ENCODE peak calls at places on chromosomes 1 and 21, in six cellular contexts. J is pancreas, L is AG04450, Z is GM23338, H is HL-60, V is cardiac fibroblast. X is an unnamed sample.

GRCh38 chr1:150813028-150813707 is 5.1 kb upstream of the CTSK start:
- DNase-seq in Z (peak; percentile 64), L (peak; percentile 57), J (peak; percentile 57), V (peak; percentile 79), H (peak; percentile 52), X (peak; percentile 73)

GRCh38 chr1:46611691-46612221 is 4.9 kb downstream of the MOB3C start:
- DNase-seq in V (peak; percentile 13), H (no peak), Z (no peak), J (peak; percentile 55), L (no peak), X (no peak)

GRCh38 chr21:35226960-35227741 is 178.0 kb upstream of the RUNX1 start:
- DNase-seq in L (no peak), J (no peak), H (peak; percentile 55), V (no peak), Z (no peak), X (no peak)

GRCh38 chr1:36203554-36204346 is 20.5 kb upstream of the THRAP3 start:
- DNase-seq in Z (no peak), V (peak; percentile 63), H (peak; percentile 66), J (peak; percentile 54), L (no peak), X (peak; percentile 81)

GRCh38 chr1:110387048-110387748 is 3.6 kb downstream of the SLC16A4 start:
- DNase-seq in V (no peak), Z (no peak), H (no peak), J (no peak), L (no peak), X (no peak)

GRCh38 chr1:78061825-78062523 is 16.2 kb downstream of the GIPC2 start:
- DNase-seq in H (no peak), J (no peak), V (peak; percentile 79), L (peak; percentile 73), Z (no peak), X (no peak)

GRCh38 chr1:38740543-38740942 is 119.0 kb downstream of the RRAGC start:
- DNase-seq in J (no peak), V (no peak), H (no peak), Z (no peak), L (no peak), X (no peak)

GRCh38 chr1:36384542-36385409 is 948 bp downstream of the STK40 start:
- DNase-seq in V (peak; percentile 27), H (peak; percentile 57), L (no peak), J (peak; percentile 90), Z (peak; percentile 67), X (peak; percentile 67)

GRCh38 chr1:115505157-115505571 is 136.6 kb upstream of the VANGL1 start:
- DNase-seq in J (no peak), V (no peak), L (peak; percentile 8), Z (no peak), H (no peak), X (no peak)

GRCh38 chr1:7752512-7753417 is 18.3 kb upstream of the VAMP3 start:
- DNase-seq in L (peak; percentile 41), J (peak; percentile 52), H (peak; percentile 45), Z (peak; percentile 90), V (peak; percentile 79), X (peak; percentile 69)

GRCh38 chr1:42506576-42506975 is 43.5 kb downstream of the CCDC30 start:
- DNase-seq in H (no peak), J (no peak), V (no peak), Z (no peak), L (no peak), X (no peak)

GRCh38 chr1:30807318-30808066 is 49.9 kb upstream of the LAPTM5 start:
- DNase-seq in V (peak; percentile 65), L (no peak), H (no peak), Z (no peak), J (no peak), X (no peak)

GRCh38 chr1:99481391-99481996 is 164.4 kb upstream of the PALMD start:
- DNase-seq in V (peak; percentile 79), H (peak; percentile 50), Z (peak; percentile 87), J (peak; percentile 34), L (no peak), X (peak; percentile 36)

GRCh38 chr1:55476445-55477015 is 261.4 kb upstream of the USP24 start:
- DNase-seq in L (no peak), Z (no peak), J (no peak), V (no peak), H (no peak), X (no peak)

GRCh38 chr1:1022322-1023090 is 2.6 kb downstream of the AGRN start:
- DNase-seq in L (no peak), J (no peak), Z (no peak), V (no peak), H (no peak), X (no peak)

GRCh38 chr1:1023700-1024099 is 3.8 kb downstream of the AGRN start:
- DNase-seq in H (no peak), Z (peak; percentile 33), J (no peak), V (no peak), L (no peak), X (no peak)

GRCh38 chr1:1020415-1021009 is 592 bp downstream of the AGRN start:
- DNase-seq in H (no peak), Z (peak; percentile 28), J (no peak), V (no peak), L (no peak), X (no peak)

GRCh38 chr1:1021010-1021845 is 1.3 kb downstream of the AGRN start:
- DNase-seq in Z (peak; percentile 41), J (peak; percentile 61), H (no peak), V (peak; percentile 71), L (peak; percentile 15), X (peak; percentile 65)

DNA sequence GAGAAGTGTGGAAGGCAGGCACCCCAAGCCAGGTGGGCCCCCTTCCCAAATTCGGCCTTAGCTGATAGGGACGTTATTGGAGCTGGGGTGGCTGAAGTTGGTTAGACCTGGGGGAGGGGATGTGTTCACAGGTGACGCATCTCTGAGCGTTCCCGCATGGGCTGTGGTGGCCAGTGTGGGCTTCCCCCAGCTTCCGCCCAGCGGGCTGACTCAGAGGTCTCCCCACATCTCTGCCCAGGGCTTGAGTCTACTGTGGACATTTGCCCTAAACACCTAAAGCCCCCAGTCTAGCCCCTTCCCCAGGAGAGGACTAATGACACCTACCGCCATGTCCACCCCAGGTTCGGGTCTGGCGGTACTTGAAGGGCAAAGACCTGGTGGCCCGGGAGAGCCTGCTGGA is 1.9 kb downstream of the AGRN start:
- DNase-seq in L (no peak), Z (no peak), H (no peak), V (peak; percentile 64), J (no peak), X (no peak)
- H3K4me3 ChIP-seq in L (peak overlapping the region; percentile 66), Z (peak overlapping the region; percentile 68), H (no peak overlapping the region), V (no peak overlapping the region), J (no peak overlapping the region), X (no peak overlapping the region)

GRCh38 chr1:12083766-12084165 is 20.7 kb downstream of the TNFRSF8 start:
- DNase-seq in V (peak; percentile 69), H (no peak), J (no peak), L (peak; percentile 45), Z (no peak), X (no peak)
- TF ChIP-seq CTCF in V (no peak), H (no peak), J (no peak), L (no peak), Z (no peak), X (no peak)

GRCh38 chr1:153680120-153680403 is 1.6 kb downstream of the NPR1 start:
- DNase-seq in L (no peak), J (no peak), Z (peak; percentile 67), V (no peak), H (no peak), X (no peak)

GRCh38 chr1:153682730-153683129 is 4.2 kb downstream of the NPR1 start:
- DNase-seq in J (no peak), L (no peak), V (no peak), H (no peak), Z (no peak), X (no peak)

GRCh38 chr1:153679337-153680119 is 1.0 kb downstream of the NPR1 start:
- DNase-seq in L (no peak), Z (peak; percentile 57), J (no peak), V (peak; percentile 12), H (no peak), X (no peak)

GRCh38 chr1:153678519-153679336 is at the start of gene NPR1:
- DNase-seq in V (peak; percentile 48), Z (peak; percentile 78), L (no peak), J (no peak), H (no peak), X (peak; percentile 62)

DNA sequence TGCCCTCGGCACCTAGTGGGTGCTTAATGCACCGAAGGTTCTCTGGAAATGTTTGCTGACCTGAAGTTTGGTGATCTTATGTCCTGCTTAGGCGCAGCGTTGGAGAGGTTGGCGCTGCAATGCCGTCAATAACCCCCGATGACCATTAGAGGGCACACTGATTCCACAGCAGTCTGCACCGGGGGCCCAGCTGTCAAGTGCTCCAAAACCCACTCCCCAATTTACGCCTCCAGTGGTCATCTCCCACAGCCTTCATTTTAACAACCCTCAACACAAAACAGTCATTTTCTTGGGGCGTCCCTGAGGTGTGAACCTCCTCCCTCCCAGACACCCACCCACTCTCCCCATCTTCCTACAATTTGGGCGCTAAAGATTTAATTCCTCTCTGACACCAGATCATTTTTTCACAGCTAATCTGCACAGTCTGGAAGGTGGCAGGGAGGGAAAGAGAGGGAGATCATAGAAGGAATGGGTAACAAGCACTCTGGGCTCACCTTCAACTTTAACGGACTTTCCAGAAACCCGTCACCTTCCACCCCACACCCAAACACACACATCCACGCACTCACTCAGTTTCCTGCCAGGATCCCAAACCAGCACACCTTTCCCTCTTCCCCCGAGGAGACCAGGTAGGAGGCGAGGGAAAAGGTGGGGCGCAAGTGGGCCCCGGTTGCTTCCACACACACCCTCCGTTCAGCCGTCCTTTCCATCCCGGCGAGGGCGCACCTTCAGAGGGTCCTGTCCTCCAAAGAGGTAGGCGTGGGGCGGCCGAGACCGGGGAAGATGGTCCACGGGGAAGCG is 570 bp upstream of the NPR1 start:
- DNase-seq in V (peak; percentile 67), J (no peak), L (no peak), H (peak; percentile 49), Z (peak; percentile 85), X (peak; percentile 78)
- H3K4me3 ChIP-seq in V (peak overlapping the region; percentile 61), J (peak overlapping the region; percentile 6), L (peak overlapping the region; percentile 45), H (peak overlapping the region; percentile 35), Z (peak overlapping the region; percentile 85), X (peak overlapping the region; percentile 49)

GRCh38 chr1:62391369-62391971 is 45.4 kb upstream of the USP1 start:
- DNase-seq in Z (peak; percentile 93), L (no peak), J (no peak), H (peak; percentile 13), V (no peak), X (no peak)
- TF ChIP-seq CTCF in Z (peak; percentile 89), L (peak; percentile 42), J (no peak), H (peak; percentile 35), V (peak; percentile 45), X (peak; percentile 17)

GRCh38 chr1:226979115-226979516 is 39.0 kb downstream of the COQ8A start:
- DNase-seq in V (no peak), L (no peak), H (no peak), Z (no peak), J (no peak), X (peak; percentile 27)
- H3K4me3 ChIP-seq in V (no peak overlapping the region), L (no peak overlapping the region), H (no peak overlapping the region), Z (no peak overlapping the region), J (no peak overlapping the region), X (no peak overlapping the region)

DNA sequence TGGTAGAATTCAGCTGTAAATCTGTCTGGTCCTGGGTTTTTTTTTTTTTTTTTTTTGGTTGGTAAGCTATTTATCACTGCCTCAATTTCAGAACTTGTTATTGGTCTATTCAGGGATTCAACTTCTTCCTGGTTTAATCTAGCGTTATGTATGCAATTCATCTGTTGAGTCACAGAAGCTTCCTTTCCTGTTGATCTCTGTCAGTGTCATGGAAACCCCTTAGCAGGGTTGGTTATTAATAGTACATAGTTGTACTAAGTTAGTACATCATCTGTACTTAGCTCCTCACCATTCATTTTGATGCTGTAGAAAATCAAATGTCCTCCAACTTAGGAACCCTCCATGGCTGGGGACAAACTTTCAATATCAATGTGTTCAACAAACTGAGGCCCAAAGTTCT is 51.0 kb upstream of the BARHL2 start:
- DNase-seq in J (no peak), H (no peak), Z (no peak), L (no peak), V (no peak), X (no peak)
- TF ChIP-seq CTCF in J (no peak), H (no peak), Z (no peak), L (no peak), V (no peak), X (no peak)

X was measured in adrenal gland.